ENCODE peak calls at places on chromosome 19, in seven cellular contexts. T, I, U, J, Z, B and C are unnamed samples.

GRCh38 chr19:4172861-4173473 is 9.4 kb downstream of the SIRT6 start:
- DNase-seq in T (peak), B (peak), J (peak), Z (no peak), U (no peak), I (peak), C (peak)

GRCh38 chr19:54014920-54015560 is 23.6 kb downstream of the CACNG6 start:
- DNase-seq in U (no peak), J (no peak), I (no peak), T (no peak), B (no peak), Z (no peak), C (no peak)

GRCh38 chr19:1736916-1737315 is 16.4 kb upstream of the ONECUT3 start:
- DNase-seq in Z (no peak), I (no peak), J (no peak), B (no peak), U (no peak), T (peak), C (no peak)

GRCh38 chr19:609001-609340 is 19.3 kb downstream of the HCN2 start:
- DNase-seq in T (no peak), Z (peak), U (no peak), B (no peak), I (peak), J (peak), C (no peak)

GRCh38 chr19:2255112-2255845 is 938 bp downstream of the JSRP1 start:
- DNase-seq in T (no peak), Z (no peak), I (peak), B (no peak), J (no peak), U (no peak), C (peak)

GRCh38 chr19:43704002-43704705 is 11.7 kb upstream of the IRGC start:
- DNase-seq in B (no peak), I (no peak), Z (no peak), U (no peak), T (no peak), J (no peak), C (peak)

GRCh38 chr19:17758528-17758927 is 7.3 kb downstream of the FCHO1 start:
- DNase-seq in Z (no peak), J (no peak), I (no peak), T (no peak), U (no peak), B (no peak), C (no peak)

GRCh38 chr19:47305309-47305751 is 4.3 kb upstream of the C5AR1 start:
- DNase-seq in I (peak), J (peak), U (peak), B (peak), T (peak), Z (peak), C (peak)

GRCh38 chr19:35030257-35031071 is at the start of gene SCN1B:
- DNase-seq in B (peak), I (peak), T (peak), Z (no peak), U (no peak), J (peak), C (peak)

GRCh38 chr19:40908981-40909380 is 26.9 kb upstream of the CYP2A7 start:
- DNase-seq in T (no peak), I (no peak), U (no peak), B (no peak), Z (no peak), J (no peak), C (peak)

GRCh38 chr19:2983351-2984195 is 6.2 kb downstream of the TLE6 start:
- DNase-seq in Z (no peak), J (peak), B (peak), T (peak), I (peak), U (no peak), C (no peak)

GRCh38 chr19:5330307-5330720 is 10.3 kb downstream of the PTPRS start:
- DNase-seq in T (no peak), Z (no peak), J (no peak), B (no peak), U (peak), I (no peak), C (no peak)

GRCh38 chr19:8366961-8367326 is 3.0 kb downstream of the ANGPTL4 start:
- DNase-seq in T (no peak), B (no peak), U (no peak), J (no peak), I (no peak), Z (no peak), C (no peak)

GRCh38 chr19:33448159-33448516 is 73.5 kb downstream of the PEPD start:
- DNase-seq in T (no peak), J (peak), B (no peak), U (no peak), I (peak), Z (no peak), C (peak)

GRCh38 chr19:29329460-29330134 is 116.6 kb upstream of the UQCRFS1 start:
- DNase-seq in B (peak), T (peak), U (no peak), Z (no peak), J (no peak), I (no peak), C (peak)

GRCh38 chr19:53655042-53655665 is 23.4 kb downstream of the DPRX start:
- DNase-seq in B (no peak), U (no peak), I (no peak), Z (no peak), T (no peak), J (no peak), C (no peak)

GRCh38 chr19:50427997-50428425 is 4.7 kb upstream of the MYBPC2 start:
- DNase-seq in Z (peak), U (peak), J (peak), T (peak), I (peak), B (peak), C (no peak)

GRCh38 chr19:58555920-58556632 is 1.2 kb upstream of the CHMP2A start:
- DNase-seq in Z (no peak), U (no peak), J (peak), T (no peak), B (no peak), I (no peak), C (no peak)

GRCh38 chr19:43078311-43078710 is 4.2 kb downstream of the PSG2 start:
- DNase-seq in I (no peak), Z (no peak), B (no peak), J (no peak), U (no peak), T (no peak), C (no peak)

GRCh38 chr19:35596366-35596999 is 10.5 kb downstream of the PMIS2 start:
- DNase-seq in U (peak), J (no peak), B (no peak), T (no peak), I (no peak), Z (no peak), C (no peak)

GRCh38 chr19:52248256-52248655 is 21.1 kb upstream of the ZNF766 start:
- DNase-seq in Z (peak), I (peak), B (no peak), U (no peak), T (peak), J (peak), C (peak)

GRCh38 chr19:54875506-54875905 is 1.5 kb downstream of the FCAR start:
- DNase-seq in J (no peak), U (no peak), B (no peak), T (no peak), Z (no peak), I (no peak), C (no peak)

GRCh38 chr19:33392341-33393285 is 19.1 kb downstream of the CEBPG start:
- DNase-seq in B (no peak), Z (no peak), I (peak), J (peak), T (no peak), U (no peak), C (peak)

GRCh38 chr19:39254539-39255345 is 6.1 kb upstream of the IFNL4 start:
- DNase-seq in B (no peak), I (no peak), U (no peak), T (no peak), Z (no peak), J (no peak), C (peak)

GRCh38 chr19:3733549-3734309 is 25.5 kb downstream of the TJP3 start:
- DNase-seq in B (no peak), I (no peak), T (no peak), Z (no peak), J (no peak), U (no peak), C (no peak)

GRCh38 chr19:40147693-40148347 is 43.4 kb upstream of the MAP3K10 start:
- DNase-seq in B (no peak), U (no peak), J (no peak), I (no peak), Z (peak), T (no peak), C (no peak)

GRCh38 chr19:14533450-14533849 is 4.1 kb downstream of the TECR start:
- DNase-seq in U (no peak), J (no peak), I (no peak), Z (no peak), T (no peak), B (no peak), C (no peak)

GRCh38 chr19:17436874-17437267 is 11.6 kb downstream of the TMEM221 start:
- DNase-seq in Z (no peak), J (no peak), U (no peak), T (no peak), B (no peak), I (no peak), C (no peak)

GRCh38 chr19:13149628-13150186 is 468 bp downstream of the STX10 start:
- DNase-seq in Z (peak), T (peak), I (peak), B (peak), U (no peak), J (peak), C (peak)

GRCh38 chr19:51250786-51251452 is at the start of gene SIGLECL1:
- DNase-seq in U (no peak), Z (no peak), B (no peak), J (no peak), T (no peak), I (no peak), C (no peak)

GRCh38 chr19:55696301-55697068 is 21.5 kb downstream of the EPN1 start:
- DNase-seq in U (no peak), I (no peak), Z (no peak), T (no peak), J (peak), B (no peak), C (no peak)

GRCh38 chr19:1131718-1132552 is 28.1 kb downstream of the GPX4 start:
- DNase-seq in T (peak), U (peak), Z (peak), B (no peak), J (peak), I (peak), C (peak)

GRCh38 chr19:12346896-12347295 is 13.5 kb upstream of the ZNF563 start:
- DNase-seq in U (no peak), J (no peak), Z (no peak), B (no peak), T (no peak), I (no peak), C (no peak)

GRCh38 chr19:42628411-42629135 is 33.8 kb upstream of the CEACAM8 start:
- DNase-seq in T (no peak), I (no peak), B (no peak), U (no peak), J (no peak), Z (no peak), C (no peak)

GRCh38 chr19:53112286-53112685 is 9.1 kb upstream of the ZNF160 start:
- DNase-seq in Z (no peak), T (no peak), B (no peak), J (no peak), I (no peak), U (no peak), C (no peak)

GRCh38 chr19:33212773-33213172 is 12.9 kb downstream of the SLC7A10 start:
- DNase-seq in J (no peak), Z (no peak), B (no peak), I (peak), U (no peak), T (no peak), C (no peak)

GRCh38 chr19:492091-492531 is 4.2 kb upstream of the MADCAM1 start:
- DNase-seq in Z (no peak), T (no peak), J (no peak), B (no peak), U (no peak), I (peak), C (no peak)

DNA sequence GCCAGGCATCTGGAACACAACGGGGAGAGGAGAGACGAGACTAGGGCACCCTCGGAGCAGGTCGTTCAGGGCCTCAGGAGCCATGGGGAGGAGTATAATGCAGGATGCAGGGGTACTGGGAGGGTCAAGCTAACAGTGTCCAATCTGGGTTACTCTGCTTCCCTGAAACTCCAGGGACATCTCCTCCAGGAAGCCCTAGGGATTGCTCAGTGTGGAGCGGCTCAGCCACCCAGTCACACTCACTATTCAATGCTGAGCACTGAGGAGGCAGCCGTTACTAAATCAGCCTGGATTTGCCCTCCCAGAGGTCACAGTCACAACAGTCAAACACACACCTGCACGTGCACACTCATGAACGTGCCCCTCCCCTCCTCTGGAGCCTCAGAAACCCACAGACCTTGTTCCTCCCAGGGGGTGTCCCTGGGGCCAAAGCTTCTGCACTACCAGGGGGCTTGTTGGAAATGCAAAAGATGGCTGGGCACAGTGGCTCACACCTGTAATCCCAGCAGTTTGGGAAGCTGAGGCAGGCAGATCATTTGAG is 6.9 kb upstream of the FOSB start:
- DNase-seq in Z (no peak), I (no peak), B (no peak), T (no peak), U (no peak), J (no peak), C (no peak)
- TF ChIP-seq CTCF in Z (no peak), I (no peak), B (no peak), T (no peak), U (no peak), J (no peak), C (no peak)

DNA sequence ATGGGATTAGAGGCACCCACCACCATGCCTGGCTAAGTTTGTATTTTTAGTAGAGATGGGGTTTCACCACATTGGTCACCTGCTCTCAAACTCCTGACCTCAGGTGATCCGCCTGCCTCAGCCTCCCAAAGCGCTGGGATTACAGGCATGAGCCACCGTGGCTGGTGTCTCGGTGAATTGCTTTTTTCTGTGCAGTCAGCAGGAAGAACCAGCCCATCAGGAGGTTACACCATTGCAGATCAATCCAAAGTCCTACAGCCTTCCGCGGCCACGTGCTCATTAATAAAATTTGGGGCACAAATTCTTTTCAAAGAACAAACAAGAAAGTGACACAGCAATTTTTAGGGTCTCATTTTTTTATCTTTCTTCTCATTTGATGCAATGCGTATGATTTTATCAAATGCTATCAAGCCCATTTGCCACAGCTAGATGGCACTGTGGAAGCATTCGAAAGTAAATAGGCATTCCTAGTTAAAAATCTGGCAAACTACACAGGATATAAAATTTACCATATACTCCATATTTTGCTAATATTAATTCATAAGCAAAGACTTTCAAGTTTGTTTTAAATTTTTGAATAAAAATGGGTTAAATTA is 54.4 kb upstream of the ZNF835 start:
- DNase-seq in U (no peak), T (no peak), Z (no peak), J (no peak), B (no peak), I (no peak), C (no peak)
- TF ChIP-seq CTCF in U (no peak), T (no peak), Z (no peak), J (peak), B (no peak), I (no peak), C (no peak)

GRCh38 chr19:6738726-6739389 is 622 bp upstream of the TRIP10 start:
- DNase-seq in J (peak), I (peak), T (peak), Z (peak), B (no peak), U (peak), C (no peak)
- TF ChIP-seq CTCF in J (no peak), I (no peak), T (no peak), Z (no peak), B (peak), U (no peak), C (no peak)

GRCh38 chr19:48861313-48861712 is 7.1 kb downstream of the PLEKHA4 start:
- DNase-seq in U (no peak), J (no peak), Z (no peak), B (no peak), I (no peak), T (no peak), C (no peak)

GRCh38 chr19:48859711-48860572 is 8.5 kb downstream of the PLEKHA4 start:
- DNase-seq in J (peak), I (no peak), Z (no peak), B (no peak), U (peak), T (peak), C (peak)

GRCh38 chr19:48856921-48857320 is 11.5 kb downstream of the PLEKHA4 start:
- DNase-seq in T (no peak), I (no peak), Z (no peak), J (no peak), U (no peak), B (no peak), C (no peak)

GRCh38 chr19:48862827-48863226 is 5.6 kb downstream of the PLEKHA4 start:
- DNase-seq in T (no peak), U (no peak), I (peak), Z (no peak), B (no peak), J (no peak), C (no peak)

DNA sequence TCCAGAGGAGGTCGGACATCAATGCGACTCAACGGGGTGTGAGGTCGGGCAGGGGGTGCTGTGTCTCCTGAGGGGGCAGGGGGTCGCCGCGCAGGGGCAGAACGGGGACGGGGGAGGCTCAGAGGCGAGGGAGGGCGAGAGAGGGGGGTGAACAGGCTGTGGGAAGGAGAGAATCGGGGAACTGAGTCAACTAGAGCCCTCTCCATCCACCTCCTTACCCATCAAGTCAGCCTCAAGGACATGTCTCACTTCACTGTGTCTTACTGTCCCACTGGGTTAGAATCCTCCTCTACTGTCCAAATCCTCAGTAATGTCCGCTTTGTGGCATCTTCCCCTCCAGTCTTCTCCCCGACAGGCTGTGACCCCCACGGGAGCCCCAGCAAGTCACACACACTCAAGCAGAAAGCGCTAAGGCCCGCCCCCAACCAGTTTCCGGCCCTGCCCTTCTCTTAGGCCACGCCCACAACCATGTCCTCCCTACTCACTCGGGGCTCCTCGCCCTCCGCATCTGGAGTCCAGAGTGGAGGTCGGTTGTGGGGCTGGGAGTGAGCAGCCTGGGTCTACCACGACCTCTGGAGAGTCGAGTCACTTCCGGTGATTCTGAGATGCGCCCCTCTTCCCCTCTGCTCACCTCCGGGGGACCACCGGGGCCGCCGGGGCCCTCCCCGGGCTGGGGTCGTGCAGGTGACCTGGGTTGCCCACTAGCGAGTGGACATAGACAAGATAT is 9.3 kb downstream of the PLEKHA4 start:
- DNase-seq in Z (no peak), U (peak), J (peak), I (peak), T (no peak), B (no peak), C (no peak)
- TF ChIP-seq CTCF in Z (no peak), U (no peak), J (no peak), I (no peak), T (no peak), B (no peak), C (no peak)

GRCh38 chr19:30881986-30882385 is 467.2 kb downstream of the TSHZ3 start:
- DNase-seq in T (no peak), I (no peak), J (no peak), Z (no peak), B (no peak), U (no peak), C (no peak)

GRCh38 chr19:30887042-30887441 is 462.2 kb downstream of the TSHZ3 start:
- DNase-seq in U (no peak), Z (no peak), J (no peak), B (no peak), I (peak), T (no peak), C (no peak)

GRCh38 chr19:30882411-30883005 is 466.7 kb downstream of the TSHZ3 start:
- DNase-seq in Z (no peak), T (peak), B (no peak), J (no peak), U (no peak), I (no peak), C (no peak)

GRCh38 chr19:30883071-30883470 is 466.2 kb downstream of the TSHZ3 start:
- DNase-seq in U (no peak), J (no peak), I (no peak), B (no peak), T (no peak), Z (no peak), C (no peak)

GRCh38 chr19:30884146-30884812 is 465.0 kb downstream of the TSHZ3 start:
- DNase-seq in Z (no peak), J (no peak), U (no peak), B (no peak), I (no peak), T (no peak), C (no peak)
- TF ChIP-seq CTCF in Z (no peak), J (no peak), U (no peak), B (peak), I (no peak), T (no peak), C (no peak)

DNA sequence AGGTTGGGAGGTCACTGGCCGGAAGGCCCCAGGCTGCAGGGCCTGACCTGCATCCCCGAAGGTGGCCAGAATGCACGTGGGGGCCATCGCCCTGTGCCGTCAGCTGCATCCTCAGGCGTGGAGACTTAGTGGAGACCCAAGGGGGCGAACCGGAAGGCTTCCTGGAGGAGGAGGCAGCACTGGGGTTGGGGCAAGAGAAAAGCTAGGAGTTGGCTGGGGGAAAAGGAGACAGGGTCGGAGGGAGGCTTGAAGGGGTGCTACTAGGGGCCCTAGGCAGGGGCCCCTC is 1.4 kb upstream of the YJEFN3 start:
- DNase-seq in B (no peak), T (no peak), J (no peak), U (no peak), Z (no peak), I (no peak), C (no peak)
- TF ChIP-seq CTCF in B (no peak), T (no peak), J (no peak), U (no peak), Z (no peak), I (no peak), C (no peak)

DNA sequence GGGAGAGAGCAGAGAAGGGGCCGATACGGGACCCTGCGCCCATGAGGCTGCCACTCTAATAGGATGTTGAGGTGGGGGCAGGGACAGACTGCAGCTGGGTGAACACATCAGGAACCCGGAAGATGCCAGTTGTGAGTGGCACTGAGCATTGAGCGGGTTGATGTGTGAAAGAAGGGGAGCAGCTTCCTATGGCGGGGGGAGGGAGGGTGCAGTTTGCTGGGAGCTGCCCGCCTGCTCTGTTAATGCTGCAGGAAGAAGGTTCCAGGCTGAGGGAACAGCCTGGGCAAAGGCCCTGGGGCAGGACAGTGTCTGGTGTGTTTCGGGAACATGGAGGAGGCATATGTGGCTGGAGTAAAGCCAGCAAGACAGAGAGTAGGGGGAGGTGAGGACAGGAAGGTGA is 29.8 kb downstream of the DNM2 start:
- DNase-seq in I (no peak), U (no peak), J (no peak), Z (no peak), B (no peak), T (no peak), C (no peak)
- TF ChIP-seq CTCF in I (no peak), U (no peak), J (no peak), Z (no peak), B (no peak), T (no peak), C (no peak)